ENCODE peak calls at places on chromosomes 12 and 14, in six cellular contexts. E is GM12891, C is body of pancreas, D is HCT116, N is upper lobe of left lung, A is esophagus squamous epithelium. U is an unnamed sample.

GRCh38 chr14:68704736-68705720 is 87.8 kb downstream of the ZFP36L1 start:
- DNase-seq in E (no peak), C (no peak), D (no peak), N (no peak), A (no peak), U (peak; percentile 35)

GRCh38 chr14:104950021-104950420 is 25.3 kb downstream of the PLD4 start:
- DNase-seq in E (no peak), C (no peak), D (no peak), N (no peak), A (no peak), U (no peak)

GRCh38 chr12:57231276-57232021 is 1.9 kb downstream of the SHMT2 start:
- DNase-seq in E (no peak), C (no peak), D (no peak), N (no peak), A (no peak), U (no peak)

GRCh38 chr14:95573313-95573712 is 38.5 kb downstream of the GLRX5 start:
- DNase-seq in E (no peak), C (no peak), D (no peak), N (no peak), A (no peak), U (no peak)

GRCh38 chr14:35956376-35957000 is 130.3 kb downstream of the BRMS1L start:
- DNase-seq in E (no peak), C (no peak), D (no peak), N (no peak), A (no peak), U (no peak)

GRCh38 chr12:99130808-99131538 is 485.9 kb downstream of the APAF1 start:
- DNase-seq in E (no peak), C (no peak), D (no peak), N (no peak), A (no peak), U (no peak)

GRCh38 chr14:60349663-60350365 is 100.8 kb downstream of the PPM1A start:
- DNase-seq in E (peak; percentile 21), C (peak; percentile 36), D (peak; percentile 39), N (no peak), A (no peak), U (no peak)

GRCh38 chr14:99542566-99542965 is 61.4 kb downstream of the CCNK start:
- DNase-seq in E (no peak), C (no peak), D (no peak), N (peak; percentile 71), A (no peak), U (no peak)

GRCh38 chr14:81516941-81517797 is 16.5 kb downstream of the SEL1L start:
- DNase-seq in E (no peak), C (no peak), D (no peak), N (no peak), A (no peak), U (no peak)

GRCh38 chr12:109937371-109937770 is 37.3 kb downstream of the TCHP start:
- DNase-seq in E (no peak), C (no peak), D (no peak), N (no peak), A (no peak), U (no peak)

GRCh38 chr14:104001003-104001402 is 58.7 kb upstream of the RD3L start:
- DNase-seq in E (no peak), C (no peak), D (peak; percentile 12), N (no peak), A (no peak), U (no peak)

GRCh38 chr12:112514926-112515642 is 96.3 kb downstream of the PTPN11 start:
- DNase-seq in E (no peak), C (no peak), D (no peak), N (no peak), A (no peak), U (no peak)

GRCh38 chr12:122422769-122423257 is 344 bp upstream of the CLIP1 start:
- DNase-seq in E (no peak), C (peak; percentile 38), D (no peak), N (no peak), A (no peak), U (peak; percentile 36)

GRCh38 chr12:127125607-127126259 is 1141.2 kb upstream of the TMEM132C start:
- DNase-seq in E (no peak), C (no peak), D (peak; percentile 97), N (no peak), A (no peak), U (peak; percentile 63)

GRCh38 chr14:49977126-49977841 is 84.4 kb downstream of the ARF6 start:
- DNase-seq in E (peak; percentile 32), C (no peak), D (no peak), N (no peak), A (no peak), U (no peak)

GRCh38 chr12:67339530-67339929 is 70.4 kb downstream of the CAND1 start:
- DNase-seq in E (no peak), C (no peak), D (no peak), N (no peak), A (no peak), U (no peak)

GRCh38 chr14:103290961-103291360 is 43.1 kb upstream of the EIF5 start:
- DNase-seq in E (no peak), C (no peak), D (no peak), N (no peak), A (no peak), U (no peak)

GRCh38 chr14:100686858-100687257 is 39.8 kb upstream of the DLK1 start:
- DNase-seq in E (no peak), C (no peak), D (no peak), N (no peak), A (no peak), U (no peak)

GRCh38 chr12:65278576-65279386 is at the start of gene MSRB3:
- DNase-seq in E (peak; percentile 53), C (peak; percentile 42), D (peak; percentile 19), N (peak; percentile 92), A (no peak), U (peak; percentile 75)

GRCh38 chr14:67759916-67760315 is 56.5 kb downstream of the ZFYVE26 start:
- DNase-seq in E (no peak), C (no peak), D (no peak), N (no peak), A (no peak), U (no peak)

GRCh38 chr12:56151672-56152131 is 685 bp upstream of the MYL6B start:
- DNase-seq in E (no peak), C (peak; percentile 62), D (peak; percentile 44), N (no peak), A (no peak), U (no peak)

GRCh38 chr14:95489163-95489887 is 27.1 kb downstream of the SYNE3 start:
- DNase-seq in E (no peak), C (no peak), D (no peak), N (no peak), A (no peak), U (no peak)

GRCh38 chr14:75373616-75374015 is 54.2 kb upstream of the JDP2 start:
- DNase-seq in E (no peak), C (no peak), D (no peak), N (no peak), A (no peak), U (no peak)

GRCh38 chr12:52084491-52085231 is 5.2 kb downstream of the SMIM41 start:
- DNase-seq in E (no peak), C (no peak), D (no peak), N (peak; percentile 29), A (no peak), U (no peak)

GRCh38 chr14:101815994-101816393 is 54.5 kb downstream of the PPP2R5C start:
- DNase-seq in E (no peak), C (no peak), D (no peak), N (no peak), A (no peak), U (no peak)

GRCh38 chr12:121388421-121388981 is 11.4 kb upstream of the RNF34 start:
- DNase-seq in E (no peak), C (no peak), D (no peak), N (no peak), A (no peak), U (peak; percentile 34)

GRCh38 chr12:94650143-94651056 is at the start of gene TMCC3:
- DNase-seq in E (peak; percentile 40), C (peak; percentile 26), D (no peak), N (peak; percentile 93), A (no peak), U (no peak)
- TF ChIP-seq POLR2A in E (no peak), C (peak; percentile 7), D (no peak), N (no peak), A (no peak), U (no peak)

GRCh38 chr14:23636317-23637211 is at the start of gene DHRS2:
- DNase-seq in E (no peak), C (peak; percentile 61), D (peak; percentile 10), N (no peak), A (no peak), U (no peak)
- TF ChIP-seq POLR2A in E (no peak), C (no peak), D (peak; percentile 93), N (no peak), A (no peak), U (no peak)

GRCh38 chr12:1795785-1796514 is 24.4 kb upstream of the LRTM2 start:
- DNase-seq in E (peak; percentile 96), C (peak; percentile 92), D (peak; percentile 73), N (peak; percentile 98), A (peak; percentile 69), U (peak; percentile 96)
- TF ChIP-seq POLR2A in E (peak; percentile 76), C (peak; percentile 49), D (peak; percentile 94), N (no peak), A (no peak), U (peak; percentile 34)

GRCh38 chr12:6327591-6328041 is 14.3 kb downstream of the TNFRSF1A start:
- DNase-seq in E (no peak), C (no peak), D (no peak), N (peak; percentile 52), A (no peak), U (no peak)

GRCh38 chr12:6327159-6327558 is 14.7 kb downstream of the TNFRSF1A start:
- DNase-seq in E (no peak), C (no peak), D (no peak), N (peak; percentile 55), A (no peak), U (no peak)

GRCh38 chr12:6328045-6328779 is 13.7 kb downstream of the TNFRSF1A start:
- DNase-seq in E (no peak), C (no peak), D (no peak), N (no peak), A (no peak), U (no peak)

GRCh38 chr12:6324936-6325750 is 14.7 kb downstream of the PLEKHG6 start:
- DNase-seq in E (no peak), C (no peak), D (no peak), N (no peak), A (no peak), U (no peak)

DNA sequence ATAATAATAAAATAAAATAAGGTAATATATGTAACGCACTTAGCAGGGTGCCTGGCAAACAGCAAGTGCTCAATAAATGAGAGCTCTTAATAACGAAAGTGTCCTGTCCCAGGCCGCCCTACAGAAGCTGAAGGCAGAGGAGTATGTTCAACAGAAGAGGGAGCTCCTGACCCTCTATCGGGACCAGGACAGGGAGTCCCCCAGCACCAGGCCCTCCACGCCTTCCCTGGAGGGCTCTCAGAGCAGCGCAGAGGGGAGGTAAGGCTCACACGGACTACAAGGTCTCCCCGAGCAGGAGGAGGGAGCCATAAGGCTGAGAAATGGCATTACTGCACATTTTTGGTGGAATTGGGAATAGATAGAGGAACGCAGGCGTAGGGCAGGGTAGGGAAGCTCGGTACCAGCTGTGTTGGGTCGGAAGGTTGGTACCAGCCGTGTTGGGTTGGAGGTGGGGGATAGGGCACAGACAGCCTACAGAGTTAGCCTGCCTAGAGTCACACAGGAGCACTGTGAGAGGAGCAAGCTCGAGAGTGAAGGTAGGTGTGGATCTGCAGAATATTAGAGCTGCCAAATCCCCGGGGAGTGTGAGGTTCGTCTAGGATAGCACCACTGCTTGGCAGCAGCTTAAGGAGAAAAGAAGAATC is 15.4 kb downstream of the TNFRSF1A start:
- DNase-seq in E (no peak), C (no peak), D (no peak), N (no peak), A (no peak), U (no peak)
- TF ChIP-seq POLR2A in E (no peak), C (no peak), D (no peak), N (no peak), A (no peak), U (no peak)